ENCODE peak calls at places on chromosomes 4 and X, in nine cellular contexts. Q is AG04450, S is HFFc6, Z is colonic mucosa, P is NCI-H510A treated with DMSO at 0.1 percent for 48 hours, C is right cardiac atrium, K is HFF-Myc, H is endothelial cell, J is HepG2. A is an unnamed sample.

GRCh38 chr4:7253806-7254205 is 61.5 kb downstream of the SORCS2 start:
- DNase-seq in J (no peak), P (no peak), S (no peak), H (no peak), K (no peak), C (no peak), Q (no peak), Z (no peak), A (no peak)

GRCh38 chr4:2264481-2265041 is 2.7 kb upstream of the MXD4 start:
- DNase-seq in J (no peak), Z (no peak), Q (no peak), P (peak; percentile 58), C (peak; percentile 19), K (no peak), H (no peak), S (no peak), A (no peak)

GRCh38 chr4:87116230-87116629 is 104.2 kb downstream of the KLHL8 start:
- DNase-seq in P (no peak), K (no peak), S (no peak), C (no peak), Z (no peak), Q (no peak), J (no peak), H (no peak), A (no peak)

GRCh38 chr4:2915789-2916188 is 47.4 kb downstream of the NOP14 start:
- DNase-seq in Z (no peak), K (no peak), P (no peak), H (no peak), J (no peak), S (no peak), Q (no peak), C (no peak), A (no peak)

GRCh38 chr4:55183926-55184599 is 58.7 kb upstream of the KDR start:
- DNase-seq in K (peak; percentile 75), J (no peak), Q (peak; percentile 81), H (no peak), C (no peak), S (peak; percentile 92), P (no peak), Z (no peak), A (peak; percentile 45)

GRCh38 chr4:140740422-140740821 is 15.8 kb downstream of the TBC1D9 start:
- DNase-seq in J (peak; percentile 50), Q (no peak), C (no peak), P (no peak), K (no peak), S (no peak), H (no peak), Z (no peak), A (no peak)

GRCh38 chrX:151870603-151871002 is 42.1 kb upstream of the MAGEA4 start:
- DNase-seq in J (peak; percentile 2), H (no peak), S (peak; percentile 13), K (peak; percentile 24), P (no peak), Q (peak; percentile 55), C (no peak), Z (no peak), A (peak; percentile 4)

GRCh38 chrX:48489296-48489695 is 13.3 kb downstream of the FTSJ1 start:
- DNase-seq in S (no peak), K (no peak), P (no peak), Z (no peak), C (no peak), J (no peak), Q (no peak), H (no peak), A (no peak)

GRCh38 chr4:24644983-24645764 is 60.8 kb upstream of the DHX15 start:
- DNase-seq in S (peak; percentile 6), J (no peak), K (no peak), C (no peak), P (no peak), Z (peak; percentile 17), Q (no peak), H (no peak), A (no peak)

GRCh38 chr4:3227878-3228675 is 20.9 kb upstream of the MSANTD1 start:
- DNase-seq in J (no peak), Q (no peak), C (no peak), Z (no peak), K (no peak), H (no peak), S (no peak), P (no peak), A (peak; percentile 50)

GRCh38 chr4:79913581-79913980 is 159.4 kb downstream of the ANTXR2 start:
- DNase-seq in H (no peak), C (no peak), Z (no peak), P (no peak), S (peak; percentile 48), J (no peak), K (no peak), Q (peak; percentile 11), A (peak; percentile 6)

GRCh38 chr4:104930298-104930697 is 216.4 kb upstream of the TET2 start:
- DNase-seq in Z (no peak), J (no peak), C (no peak), Q (no peak), S (no peak), K (no peak), P (no peak), H (no peak), A (no peak)

GRCh38 chr4:2472187-2472586 is 3.3 kb downstream of the RNF4 start:
- DNase-seq in H (no peak), J (no peak), Q (no peak), S (peak; percentile 46), K (no peak), Z (no peak), P (no peak), C (no peak), A (no peak)

GRCh38 chr4:83269256-83269655 is 15.3 kb downstream of the COQ2 start:
- DNase-seq in C (no peak), S (no peak), H (no peak), J (no peak), P (no peak), Z (no peak), Q (no peak), K (no peak), A (no peak)

GRCh38 chrX:10618911-10619310 is 1.5 kb downstream of the MID1 start:
- DNase-seq in Q (no peak), P (no peak), J (no peak), K (no peak), S (no peak), H (no peak), C (no peak), Z (no peak), A (no peak)

GRCh38 chr4:7807351-7807921 is 132.2 kb downstream of the AFAP1 start:
- DNase-seq in C (peak; percentile 68), J (no peak), P (no peak), H (no peak), Z (no peak), Q (no peak), K (no peak), S (no peak), A (no peak)

GRCh38 chr4:38189445-38189844 is 229.2 kb downstream of the PTTG2 start:
- DNase-seq in J (peak; percentile 65), Z (no peak), K (peak; percentile 73), Q (peak; percentile 65), S (peak; percentile 80), C (no peak), P (no peak), H (no peak), A (peak; percentile 48)

GRCh38 chrX:132468454-132468853 is 20.4 kb downstream of the MBNL3 start:
- DNase-seq in J (no peak), P (no peak), C (no peak), S (no peak), Z (no peak), Q (no peak), H (no peak), K (no peak), A (no peak)

GRCh38 chr4:139655116-139655515 is 10.5 kb upstream of the MGST2 start:
- DNase-seq in P (no peak), Z (no peak), J (peak; percentile 65), C (no peak), Q (no peak), K (no peak), H (peak; percentile 26), S (peak; percentile 45), A (peak; percentile 12)

GRCh38 chr4:53908661-53909078 is 155.7 kb downstream of the CHIC2 start:
- DNase-seq in H (peak; percentile 19), J (peak; percentile 83), C (peak; percentile 28), P (peak; percentile 94), Z (peak; percentile 38), Q (peak; percentile 87), S (peak; percentile 95), K (peak; percentile 89), A (peak; percentile 57)

GRCh38 chr4:113756005-113756410 is 5.5 kb downstream of the CAMK2D start:
- DNase-seq in J (peak; percentile 82), Q (no peak), H (no peak), P (no peak), S (peak; percentile 48), Z (no peak), K (peak; percentile 19), C (no peak), A (no peak)

GRCh38 chrX:38282044-38282443 is 45.3 kb downstream of the RPGR start:
- DNase-seq in J (no peak), C (peak; percentile 16), Z (no peak), K (no peak), P (no peak), H (peak; percentile 3), S (no peak), Q (no peak), A (no peak)

GRCh38 chr4:5444918-5445517 is 263.3 kb downstream of the EVC2 start:
- DNase-seq in S (no peak), P (no peak), Q (no peak), Z (no peak), K (no peak), C (no peak), J (no peak), H (no peak), A (no peak)

GRCh38 chr4:120432451-120432850 is 365.8 kb upstream of the MAD2L1 start:
- DNase-seq in J (no peak), P (no peak), S (no peak), C (no peak), Q (no peak), K (no peak), Z (no peak), H (no peak), A (no peak)

GRCh38 chrX:118523920-118524319 is 28.3 kb downstream of the DOCK11 start:
- DNase-seq in P (no peak), C (no peak), Q (no peak), K (no peak), J (no peak), H (no peak), Z (no peak), S (no peak), A (no peak)

GRCh38 chrX:48540480-48540879 is 966 bp downstream of the TBC1D25 start:
- DNase-seq in S (no peak), J (no peak), C (no peak), K (no peak), P (no peak), Q (no peak), Z (no peak), H (no peak), A (no peak)

GRCh38 chr4:23887173-23887572 is 2.7 kb downstream of the PPARGC1A start:
- DNase-seq in S (no peak), Q (no peak), K (no peak), Z (no peak), J (no peak), P (no peak), H (no peak), C (no peak), A (no peak)

GRCh38 chr4:87179751-87180150 is 40.7 kb downstream of the KLHL8 start:
- DNase-seq in J (no peak), C (no peak), Q (peak; percentile 4), P (no peak), S (peak; percentile 43), H (no peak), Z (no peak), K (peak; percentile 15), A (no peak)

GRCh38 chr4:95190751-95191436 is 357.9 kb downstream of the UNC5C start:
- DNase-seq in J (no peak), K (no peak), S (no peak), Z (no peak), P (no peak), Q (no peak), C (no peak), H (no peak), A (no peak)

GRCh38 chrX:63754141-63754859 is 30.7 kb downstream of the ARHGEF9 start:
- DNase-seq in P (no peak), C (no peak), J (no peak), Z (peak; percentile 36), K (no peak), Q (no peak), S (peak; percentile 9), H (peak; percentile 3), A (no peak)

GRCh38 chrX:17922303-17922702 is 61.2 kb upstream of the RAI2 start:
- DNase-seq in S (no peak), Q (no peak), C (no peak), K (no peak), H (no peak), P (peak; percentile 13), Z (peak; percentile 23), J (no peak), A (no peak)